ENCODE peak calls at places on chromosomes 7 and 10, in seven cellular contexts. One of them, this sample, is unnamed.

GRCh38 chr10:131757285-131758058 is 143.3 kb upstream of the PPP2R2D start:
- DNase-seq in fibroblast of pulmonary artery: no peak
- DNase-seq in uterus: no peak
- DNase-seq in psoas muscle: peak; percentile 18
- DNase-seq in fibroblast of mammary gland: no peak
- DNase-seq in astrocyte of the spinal cord: no peak
- DNase-seq in Caco-2: no peak
- DNase-seq in this sample: no peak

GRCh38 chr7:29289156-29290021 is 94.8 kb downstream of the CHN2 start:
- DNase-seq in fibroblast of pulmonary artery: peak; percentile 58
- DNase-seq in astrocyte of the spinal cord: peak; percentile 51
- DNase-seq in Caco-2: no peak
- DNase-seq in fibroblast of mammary gland: peak; percentile 35
- DNase-seq in uterus: no peak
- DNase-seq in psoas muscle: peak; percentile 67
- DNase-seq in this sample: no peak

GRCh38 chr10:6027929-6028328 is 34.2 kb downstream of the IL2RA start:
- DNase-seq in astrocyte of the spinal cord: no peak
- DNase-seq in Caco-2: no peak
- DNase-seq in psoas muscle: no peak
- DNase-seq in uterus: no peak
- DNase-seq in fibroblast of pulmonary artery: no peak
- DNase-seq in fibroblast of mammary gland: no peak
- DNase-seq in this sample: no peak

GRCh38 chr10:132065491-132066105 is at the start of gene JAKMIP3:
- DNase-seq in psoas muscle: peak; percentile 65
- DNase-seq in Caco-2: peak; percentile 65
- DNase-seq in uterus: peak; percentile 68
- DNase-seq in fibroblast of pulmonary artery: peak; percentile 91
- DNase-seq in fibroblast of mammary gland: peak; percentile 87
- DNase-seq in astrocyte of the spinal cord: peak; percentile 86
- DNase-seq in this sample: peak; percentile 11

GRCh38 chr7:18978108-18978495 is 139.3 kb downstream of the TWIST1 start:
- DNase-seq in fibroblast of mammary gland: peak; percentile 98
- DNase-seq in fibroblast of pulmonary artery: peak; percentile 92
- DNase-seq in uterus: no peak
- DNase-seq in Caco-2: no peak
- DNase-seq in psoas muscle: no peak
- DNase-seq in astrocyte of the spinal cord: peak; percentile 95
- DNase-seq in this sample: no peak

GRCh38 chr7:125059861-125060456 is 130.3 kb upstream of the POT1 start:
- DNase-seq in uterus: no peak
- DNase-seq in fibroblast of pulmonary artery: peak; percentile 39
- DNase-seq in Caco-2: no peak
- DNase-seq in fibroblast of mammary gland: peak; percentile 13
- DNase-seq in psoas muscle: no peak
- DNase-seq in astrocyte of the spinal cord: peak; percentile 56
- DNase-seq in this sample: no peak

GRCh38 chr7:136009488-136010079 is 32.4 kb upstream of the MTPN start:
- DNase-seq in fibroblast of pulmonary artery: peak; percentile 70
- DNase-seq in Caco-2: no peak
- DNase-seq in psoas muscle: no peak
- DNase-seq in uterus: no peak
- DNase-seq in astrocyte of the spinal cord: peak; percentile 60
- DNase-seq in fibroblast of mammary gland: peak; percentile 61
- DNase-seq in this sample: peak; percentile 17

GRCh38 chr7:12423355-12423994 is 19.8 kb upstream of the VWDE start:
- DNase-seq in uterus: no peak
- DNase-seq in fibroblast of pulmonary artery: peak; percentile 55
- DNase-seq in fibroblast of mammary gland: peak; percentile 80
- DNase-seq in Caco-2: no peak
- DNase-seq in astrocyte of the spinal cord: peak; percentile 48
- DNase-seq in psoas muscle: no peak
- DNase-seq in this sample: no peak

GRCh38 chr7:8254667-8255066 is 7.3 kb downstream of the ICA1 start:
- DNase-seq in fibroblast of mammary gland: no peak
- DNase-seq in astrocyte of the spinal cord: no peak
- DNase-seq in fibroblast of pulmonary artery: no peak
- DNase-seq in psoas muscle: no peak
- DNase-seq in Caco-2: no peak
- DNase-seq in uterus: no peak
- DNase-seq in this sample: no peak

GRCh38 chr7:47380325-47381131 is 201.4 kb downstream of the TNS3 start:
- DNase-seq in psoas muscle: peak; percentile 25
- DNase-seq in astrocyte of the spinal cord: peak; percentile 58
- DNase-seq in fibroblast of pulmonary artery: peak; percentile 59
- DNase-seq in uterus: no peak
- DNase-seq in fibroblast of mammary gland: no peak
- DNase-seq in Caco-2: peak; percentile 75
- DNase-seq in this sample: peak; percentile 54

GRCh38 chr10:80144302-80145131 is 12.0 kb downstream of the PLAC9 start:
- DNase-seq in fibroblast of mammary gland: no peak
- DNase-seq in astrocyte of the spinal cord: no peak
- DNase-seq in Caco-2: peak; percentile 60
- DNase-seq in uterus: peak; percentile 13
- DNase-seq in fibroblast of pulmonary artery: no peak
- DNase-seq in psoas muscle: peak; percentile 65
- DNase-seq in this sample: peak; percentile 82

GRCh38 chr7:44470080-44470479 is 20.4 kb downstream of the NUDCD3 start:
- DNase-seq in psoas muscle: no peak
- DNase-seq in fibroblast of pulmonary artery: no peak
- DNase-seq in astrocyte of the spinal cord: peak; percentile 59
- DNase-seq in Caco-2: no peak
- DNase-seq in uterus: no peak
- DNase-seq in fibroblast of mammary gland: no peak
- DNase-seq in this sample: no peak

GRCh38 chr7:47392241-47392759 is 189.6 kb downstream of the TNS3 start:
- DNase-seq in fibroblast of pulmonary artery: peak; percentile 88
- DNase-seq in Caco-2: peak; percentile 8
- DNase-seq in psoas muscle: peak; percentile 84
- DNase-seq in astrocyte of the spinal cord: peak; percentile 98
- DNase-seq in uterus: peak; percentile 90
- DNase-seq in fibroblast of mammary gland: peak; percentile 88
- DNase-seq in this sample: no peak

GRCh38 chr10:120732067-120732466 is 119.1 kb upstream of the WDR11 start:
- DNase-seq in Caco-2: no peak
- DNase-seq in fibroblast of pulmonary artery: peak; percentile 23
- DNase-seq in uterus: no peak
- DNase-seq in psoas muscle: no peak
- DNase-seq in fibroblast of mammary gland: no peak
- DNase-seq in astrocyte of the spinal cord: peak; percentile 40
- DNase-seq in this sample: peak; percentile 26

GRCh38 chr7:362416-363096 is 72.6 kb downstream of the FOXL3 start:
- DNase-seq in fibroblast of pulmonary artery: peak; percentile 41
- DNase-seq in astrocyte of the spinal cord: no peak
- DNase-seq in Caco-2: no peak
- DNase-seq in fibroblast of mammary gland: peak; percentile 7
- DNase-seq in uterus: no peak
- DNase-seq in psoas muscle: peak; percentile 49
- DNase-seq in this sample: no peak

GRCh38 chr10:43396928-43397624 is 11.9 kb downstream of the HNRNPF start:
- DNase-seq in astrocyte of the spinal cord: peak; percentile 68
- DNase-seq in Caco-2: peak; percentile 99
- DNase-seq in fibroblast of pulmonary artery: peak; percentile 79
- DNase-seq in fibroblast of mammary gland: peak; percentile 72
- DNase-seq in uterus: peak; percentile 72
- DNase-seq in psoas muscle: peak; percentile 92
- DNase-seq in this sample: peak; percentile 94

GRCh38 chr7:138918176-138918575 is 63.0 kb downstream of the KIAA1549 start:
- DNase-seq in psoas muscle: no peak
- DNase-seq in uterus: no peak
- DNase-seq in fibroblast of pulmonary artery: no peak
- DNase-seq in Caco-2: no peak
- DNase-seq in fibroblast of mammary gland: no peak
- DNase-seq in astrocyte of the spinal cord: no peak
- DNase-seq in this sample: no peak

GRCh38 chr7:3909128-3909527 is 608.1 kb downstream of the SDK1 start:
- DNase-seq in Caco-2: no peak
- DNase-seq in fibroblast of mammary gland: no peak
- DNase-seq in astrocyte of the spinal cord: no peak
- DNase-seq in psoas muscle: no peak
- DNase-seq in uterus: no peak
- DNase-seq in fibroblast of pulmonary artery: no peak
- DNase-seq in this sample: no peak

DNA sequence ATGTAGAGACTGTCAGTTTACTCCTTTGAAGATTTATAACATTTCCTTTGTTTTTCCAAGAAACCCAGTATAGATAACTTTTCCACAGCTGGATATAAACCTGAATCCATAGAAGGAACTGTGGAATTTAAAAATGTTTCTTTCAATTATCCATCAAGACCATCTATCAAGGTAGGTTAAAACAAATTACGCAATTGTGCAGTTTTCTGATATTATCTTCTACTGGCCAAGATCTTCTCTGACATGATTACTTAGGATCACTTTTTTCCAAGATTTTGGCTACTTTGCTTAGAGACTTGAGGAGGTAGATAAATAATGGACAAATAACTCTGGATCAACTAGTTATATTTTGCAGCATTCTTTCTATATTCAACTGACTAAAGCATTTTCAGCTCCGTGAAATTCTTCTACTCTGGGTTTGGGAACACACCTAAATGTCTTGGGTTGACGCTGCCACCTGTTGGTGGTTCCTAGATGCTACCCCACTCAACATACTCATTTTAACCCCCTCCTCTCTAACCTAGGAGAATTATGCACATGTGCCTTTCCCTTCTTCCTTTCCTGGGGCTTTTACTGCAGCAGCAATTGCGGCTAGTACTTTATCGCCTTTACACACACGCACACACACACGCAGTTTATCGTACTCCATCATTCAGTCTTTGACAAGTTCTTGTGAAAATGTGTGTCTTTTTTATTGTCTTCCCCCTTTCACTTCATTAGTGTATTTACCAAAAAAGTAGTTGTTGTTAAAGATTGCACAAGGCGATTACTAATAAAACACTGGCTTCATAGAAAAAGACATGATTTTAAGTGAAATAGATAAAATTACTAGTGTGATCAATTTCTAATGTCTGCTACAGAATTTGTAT is 32.7 kb downstream of the ABCB5 start:
- DNase-seq in astrocyte of the spinal cord: peak; percentile 44
- DNase-seq in uterus: no peak
- DNase-seq in fibroblast of pulmonary artery: peak; percentile 40
- DNase-seq in Caco-2: peak; percentile 64
- DNase-seq in psoas muscle: no peak
- DNase-seq in fibroblast of mammary gland: peak; percentile 14
- DNase-seq in this sample: peak; percentile 77
- TF ChIP-seq CTCF in astrocyte of the spinal cord: peak; percentile 64
- TF ChIP-seq CTCF in uterus: no peak
- TF ChIP-seq CTCF in fibroblast of pulmonary artery: peak; percentile 41
- TF ChIP-seq CTCF in Caco-2: peak; percentile 67
- TF ChIP-seq CTCF in psoas muscle: no peak
- TF ChIP-seq CTCF in fibroblast of mammary gland: peak; percentile 35
- TF ChIP-seq CTCF in this sample: peak; percentile 92

GRCh38 chr10:48477181-48477580 is 127.7 kb downstream of the ARHGAP22 start:
- DNase-seq in Caco-2: no peak
- DNase-seq in fibroblast of pulmonary artery: no peak
- DNase-seq in astrocyte of the spinal cord: no peak
- DNase-seq in uterus: no peak
- DNase-seq in psoas muscle: no peak
- DNase-seq in fibroblast of mammary gland: no peak
- DNase-seq in this sample: no peak
- TF ChIP-seq CTCF in Caco-2: no peak
- TF ChIP-seq CTCF in fibroblast of pulmonary artery: no peak
- TF ChIP-seq CTCF in astrocyte of the spinal cord: no peak
- TF ChIP-seq CTCF in uterus: no peak
- TF ChIP-seq CTCF in psoas muscle: no peak
- TF ChIP-seq CTCF in fibroblast of mammary gland: no peak
- TF ChIP-seq CTCF in this sample: no peak

GRCh38 chr10:7829289-7829834 is 11.1 kb downstream of the TAF3 start:
- DNase-seq in psoas muscle: no peak
- DNase-seq in astrocyte of the spinal cord: no peak
- DNase-seq in Caco-2: no peak
- DNase-seq in fibroblast of pulmonary artery: no peak
- DNase-seq in uterus: no peak
- DNase-seq in fibroblast of mammary gland: no peak
- DNase-seq in this sample: no peak

GRCh38 chr10:7836571-7836970 is 18.3 kb downstream of the TAF3 start:
- DNase-seq in uterus: no peak
- DNase-seq in fibroblast of pulmonary artery: no peak
- DNase-seq in psoas muscle: no peak
- DNase-seq in astrocyte of the spinal cord: no peak
- DNase-seq in fibroblast of mammary gland: no peak
- DNase-seq in Caco-2: no peak
- DNase-seq in this sample: no peak

GRCh38 chr10:7832060-7832459 is 13.8 kb downstream of the TAF3 start:
- DNase-seq in Caco-2: no peak
- DNase-seq in fibroblast of mammary gland: no peak
- DNase-seq in psoas muscle: no peak
- DNase-seq in fibroblast of pulmonary artery: no peak
- DNase-seq in uterus: no peak
- DNase-seq in astrocyte of the spinal cord: no peak
- DNase-seq in this sample: no peak

DNA sequence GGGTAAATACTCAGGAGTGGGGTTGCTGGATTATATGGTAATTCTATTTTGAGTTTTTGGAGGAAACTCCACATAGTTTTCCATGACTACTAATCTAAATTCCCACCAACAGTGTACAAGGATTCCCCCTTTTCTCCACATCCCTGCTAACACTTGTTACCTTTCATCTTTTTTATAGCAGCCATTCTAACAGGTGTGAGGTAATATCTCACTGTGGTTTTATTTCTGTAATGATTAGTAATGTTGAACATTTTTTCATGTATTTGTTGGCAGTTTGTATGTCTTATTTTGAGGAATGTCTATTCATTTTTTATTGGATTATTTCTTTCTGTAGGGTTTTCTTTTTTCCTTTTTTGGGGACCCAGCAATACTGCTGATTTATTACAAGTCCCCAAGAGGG is 14.9 kb downstream of the TAF3 start:
- DNase-seq in uterus: no peak
- DNase-seq in Caco-2: no peak
- DNase-seq in fibroblast of pulmonary artery: no peak
- DNase-seq in psoas muscle: no peak
- DNase-seq in fibroblast of mammary gland: no peak
- DNase-seq in astrocyte of the spinal cord: no peak
- DNase-seq in this sample: no peak
- TF ChIP-seq CTCF in uterus: no peak
- TF ChIP-seq CTCF in Caco-2: no peak
- TF ChIP-seq CTCF in fibroblast of pulmonary artery: no peak
- TF ChIP-seq CTCF in psoas muscle: no peak
- TF ChIP-seq CTCF in fibroblast of mammary gland: no peak
- TF ChIP-seq CTCF in astrocyte of the spinal cord: no peak
- TF ChIP-seq CTCF in this sample: no peak

GRCh38 chr7:91636129-91636724 is 244.3 kb downstream of the MTERF1 start:
- DNase-seq in Caco-2: no peak
- DNase-seq in astrocyte of the spinal cord: peak; percentile 23
- DNase-seq in psoas muscle: no peak
- DNase-seq in uterus: no peak
- DNase-seq in fibroblast of pulmonary artery: peak; percentile 50
- DNase-seq in fibroblast of mammary gland: peak; percentile 43
- DNase-seq in this sample: peak; percentile 34
- TF ChIP-seq CTCF in Caco-2: peak; percentile 36
- TF ChIP-seq CTCF in astrocyte of the spinal cord: peak; percentile 66
- TF ChIP-seq CTCF in psoas muscle: peak; percentile 37
- TF ChIP-seq CTCF in uterus: peak; percentile 25
- TF ChIP-seq CTCF in fibroblast of pulmonary artery: peak; percentile 59
- TF ChIP-seq CTCF in fibroblast of mammary gland: peak; percentile 59
- TF ChIP-seq CTCF in this sample: peak; percentile 31

GRCh38 chr7:11341285-11341944 is 367.7 kb downstream of the PHF14 start:
- DNase-seq in uterus: no peak
- DNase-seq in Caco-2: peak; percentile 34
- DNase-seq in fibroblast of pulmonary artery: peak; percentile 52
- DNase-seq in psoas muscle: no peak
- DNase-seq in astrocyte of the spinal cord: peak; percentile 42
- DNase-seq in fibroblast of mammary gland: peak; percentile 18
- DNase-seq in this sample: peak; percentile 23
- TF ChIP-seq CTCF in uterus: no peak
- TF ChIP-seq CTCF in Caco-2: peak; percentile 31
- TF ChIP-seq CTCF in fibroblast of pulmonary artery: peak; percentile 35
- TF ChIP-seq CTCF in psoas muscle: no peak
- TF ChIP-seq CTCF in astrocyte of the spinal cord: peak; percentile 28
- TF ChIP-seq CTCF in fibroblast of mammary gland: peak; percentile 8
- TF ChIP-seq CTCF in this sample: no peak

This sample was measured in Calu3.